ENCODE peak calls at places on chromosome 16, in four cellular contexts. L, F, D and E are unnamed samples.

GRCh38 chr16:49352923-49353322 is 20.7 kb upstream of the C16orf78 start:
- DNase-seq in L (peak), F (no peak), D (no peak), E (peak)

GRCh38 chr16:54143410-54143809 is 143.2 kb downstream of the IRX3 start:
- DNase-seq in L (no peak), F (no peak), D (no peak), E (no peak)

GRCh38 chr16:50263940-50264929 is 2.1 kb upstream of the ADCY7 start:
- DNase-seq in L (no peak), F (no peak), D (no peak), E (peak)

GRCh38 chr16:30142672-30143346 is 19.8 kb upstream of the MAPK3 start:
- DNase-seq in L (peak), F (peak), D (no peak), E (peak)

GRCh38 chr16:54171855-54172537 is 114.6 kb downstream of the IRX3 start:
- DNase-seq in L (peak), F (no peak), D (no peak), E (peak)

GRCh38 chr16:11100239-11100750 is 155.7 kb downstream of the SOCS1 start:
- DNase-seq in L (peak), F (no peak), D (no peak), E (peak)

GRCh38 chr16:75305364-75306101 is 54.1 kb upstream of the BCAR1 start:
- DNase-seq in L (no peak), F (no peak), D (peak), E (peak)

GRCh38 chr16:77169650-77170236 is 21.2 kb upstream of the MON1B start:
- DNase-seq in L (peak), F (peak), D (peak), E (peak)

GRCh38 chr16:73000020-73000906 is 47.7 kb downstream of the ZFHX3 start:
- DNase-seq in L (no peak), F (no peak), D (no peak), E (no peak)

GRCh38 chr16:54446639-54447038 is 160.1 kb upstream of the IRX3 start:
- DNase-seq in L (no peak), F (no peak), D (no peak), E (no peak)

GRCh38 chr16:59088401-59088800 is 354.3 kb upstream of the GOT2 start:
- DNase-seq in L (no peak), F (no peak), D (no peak), E (no peak)

GRCh38 chr16:8714143-8714542 is 39.7 kb downstream of the ABAT start:
- DNase-seq in L (peak), F (no peak), D (no peak), E (no peak)

GRCh38 chr16:13902677-13903076 is 17.3 kb upstream of the ERCC4 start:
- DNase-seq in L (no peak), F (no peak), D (no peak), E (no peak)

GRCh38 chr16:67552476-67552875 is 9.8 kb upstream of the CTCF start:
- DNase-seq in L (no peak), F (peak), D (no peak), E (no peak)
- H3K4me3 ChIP-seq in L (no peak), F (no peak), D (no peak), E (no peak)

GRCh38 chr16:88700636-88701482 is 5.3 kb downstream of the RNF166 start:
- DNase-seq in L (no peak), F (peak), D (no peak), E (peak)
- H3K4me2 ChIP-seq in L (no peak), F (peak), D (no peak), E (no peak)

DNA sequence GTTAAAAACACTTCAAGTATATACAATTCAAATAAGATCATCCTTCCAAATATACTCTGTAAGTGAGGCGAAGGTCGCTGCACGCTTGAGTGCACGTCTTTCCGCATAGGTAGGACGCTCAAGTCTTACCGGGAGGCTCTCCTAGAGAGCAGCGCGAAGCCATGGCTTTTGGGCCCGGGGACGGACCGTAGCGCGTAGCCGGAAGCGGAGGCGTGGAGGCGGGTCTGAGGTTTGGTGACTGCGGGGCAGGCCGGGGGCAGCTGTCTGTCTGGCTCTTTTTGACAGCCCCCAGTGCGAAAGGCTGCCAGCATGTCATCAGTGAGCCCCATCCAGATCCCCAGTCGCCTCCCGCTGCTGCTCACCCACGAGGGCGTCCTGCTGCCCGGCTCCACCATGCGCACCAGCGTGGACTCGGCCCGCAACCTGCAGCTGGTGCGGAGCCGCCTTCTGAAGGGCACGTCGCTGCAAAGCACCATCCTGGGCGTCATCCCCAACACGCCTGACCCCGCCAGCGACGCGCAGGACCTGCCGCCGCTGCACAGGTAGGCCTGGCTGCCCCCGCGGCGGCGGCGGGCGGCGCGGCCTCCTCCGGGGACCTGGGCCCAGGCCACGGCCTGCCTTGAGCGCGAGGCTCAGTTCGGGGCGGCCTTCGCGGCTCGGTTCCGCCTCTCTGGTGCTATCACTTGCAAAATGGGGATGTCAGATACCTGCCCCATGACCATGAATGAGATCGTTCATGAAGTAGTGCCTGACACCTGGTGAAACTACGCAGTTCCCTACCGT is at the start of gene LONP2:
- DNase-seq in L (peak), F (peak), D (peak), E (peak)
- H3K4me3 ChIP-seq in L (peak), F (peak), D (peak), E (peak)

GRCh38 chr16:81180578-81180977 is 57.9 kb upstream of the BCO1 start:
- DNase-seq in L (no peak), F (no peak), D (no peak), E (no peak)

GRCh38 chr16:81175325-81175891 is 63.1 kb upstream of the BCO1 start:
- DNase-seq in L (no peak), F (no peak), D (peak), E (no peak)

GRCh38 chr16:81174644-81175324 is 63.7 kb upstream of the BCO1 start:
- DNase-seq in L (no peak), F (no peak), D (peak), E (no peak)

GRCh38 chr16:81181013-81181720 is 57.3 kb upstream of the BCO1 start:
- DNase-seq in L (peak), F (no peak), D (peak), E (peak)

GRCh38 chr16:81179219-81179618 is 59.3 kb upstream of the BCO1 start:
- DNase-seq in L (no peak), F (no peak), D (no peak), E (no peak)
- H3K4me2 ChIP-seq in L (no peak), F (no peak), D (peak), E (no peak)